ENCODE peak calls at places on chromosomes 3 and 15, in ten cellular contexts. L is NCI-H1105 treated with DMSO at 0.1 percent for 48 hours; B is psoas muscle; S is NCI-H774; V is stimulated activated CD4-positive, alpha-beta T cell treated with anti-CD3 and anti-CD28 coated beads, Interleukin-1b, Interleukin-23, amount 100 ng/mL, for 24 hours; A is adrenal gland; N is HT1080; M is tibial artery; T is RWPE1; F is Daoy. E is an unnamed sample.

GRCh38 chr3:165837058-165837525 is at the start of gene BCHE:
- DNase-seq in L (peak), B (peak), S (peak), V (no peak), A (peak), N (no peak), M (no peak), T (no peak), F (peak), E (no peak)

GRCh38 chr15:76961277-76962010 is 29.9 kb downstream of the RCN2 start:
- DNase-seq in L (no peak), B (no peak), S (no peak), V (no peak), A (no peak), N (peak), M (no peak), T (no peak), F (no peak), E (no peak)

GRCh38 chr15:60396964-60397771 is 618 bp downstream of the ANXA2 start:
- DNase-seq in L (no peak), B (peak), S (no peak), V (peak), A (peak), N (peak), M (peak), T (peak), F (peak), E (peak)

GRCh38 chr3:150737874-150738679 is 24.9 kb downstream of the SIAH2 start:
- DNase-seq in L (no peak), B (no peak), S (peak), V (no peak), A (peak), N (peak), M (no peak), T (peak), F (peak), E (no peak)

GRCh38 chr3:38369186-38369585 is 22.6 kb downstream of the XYLB start:
- DNase-seq in L (no peak), B (no peak), S (no peak), V (no peak), A (no peak), N (no peak), M (no peak), T (no peak), F (no peak), E (no peak)

GRCh38 chr3:99242271-99242670 is 340.8 kb upstream of the DCBLD2 start:
- DNase-seq in L (no peak), B (no peak), S (no peak), V (no peak), A (no peak), N (no peak), M (no peak), T (no peak), F (no peak), E (no peak)

GRCh38 chr15:62998262-62998909 is 44.2 kb upstream of the TPM1 start:
- DNase-seq in L (no peak), B (no peak), S (no peak), V (no peak), A (no peak), N (no peak), M (no peak), T (no peak), F (no peak), E (no peak)

GRCh38 chr3:194321666-194322640 is 29.2 kb downstream of the CPN2 start:
- DNase-seq in L (no peak), B (no peak), S (no peak), V (no peak), A (no peak), N (no peak), M (no peak), T (peak), F (no peak), E (no peak)

GRCh38 chr15:31102049-31102321 is 460 bp upstream of the TRPM1 start:
- DNase-seq in L (no peak), B (no peak), S (no peak), V (no peak), A (no peak), N (no peak), M (no peak), T (no peak), F (no peak), E (no peak)

GRCh38 chr15:58413253-58413652 is 18.5 kb upstream of the LIPC start:
- DNase-seq in L (no peak), B (no peak), S (no peak), V (no peak), A (no peak), N (no peak), M (no peak), T (no peak), F (no peak), E (no peak)

GRCh38 chr3:164498917-164499316 is 579.4 kb downstream of the SI start:
- DNase-seq in L (no peak), B (no peak), S (no peak), V (no peak), A (no peak), N (no peak), M (no peak), T (no peak), F (no peak), E (no peak)

GRCh38 chr3:52529376-52530333 is 4.0 kb downstream of the NT5DC2 start:
- DNase-seq in L (no peak), B (peak), S (no peak), V (no peak), A (peak), N (no peak), M (peak), T (no peak), F (peak), E (no peak)

GRCh38 chr3:187811580-187812250 is 66.4 kb upstream of the BCL6 start:
- DNase-seq in L (no peak), B (no peak), S (no peak), V (no peak), A (no peak), N (peak), M (no peak), T (peak), F (peak), E (no peak)

GRCh38 chr3:190173426-190173825 is 52.7 kb upstream of the P3H2 start:
- DNase-seq in L (no peak), B (no peak), S (no peak), V (no peak), A (no peak), N (no peak), M (no peak), T (no peak), F (no peak), E (no peak)

GRCh38 chr3:161549251-161549650 is 52.6 kb downstream of the OTOL1 start:
- DNase-seq in L (no peak), B (no peak), S (no peak), V (no peak), A (no peak), N (no peak), M (no peak), T (peak), F (no peak), E (no peak)

E was measured in GM18507.